ENCODE peak calls at places on chromosome 20, in nine cellular contexts. One of them, this sample, is unnamed.

GRCh38 chr20:62052842-62053464 is 12.7 kb downstream of the TAF4 start:
- DNase-seq in aorta: peak; percentile 59
- DNase-seq in IMR-90: no peak
- DNase-seq in left lung: no peak
- DNase-seq in cardiac muscle cell: no peak
- DNase-seq in adrenal gland: peak; percentile 10
- DNase-seq in ascending aorta: peak; percentile 47
- DNase-seq in left ventricle myocardium inferior: no peak
- DNase-seq in SK-N-SH: no peak
- DNase-seq in this sample: no peak

GRCh38 chr20:50013976-50014375 is 31.2 kb downstream of the SNAI1 start:
- DNase-seq in aorta: no peak
- DNase-seq in cardiac muscle cell: no peak
- DNase-seq in adrenal gland: no peak
- DNase-seq in left lung: no peak
- DNase-seq in IMR-90: no peak
- DNase-seq in SK-N-SH: no peak
- DNase-seq in left ventricle myocardium inferior: no peak
- DNase-seq in ascending aorta: no peak
- DNase-seq in this sample: no peak

GRCh38 chr20:44111712-44112335 is 75.2 kb downstream of the JPH2 start:
- DNase-seq in SK-N-SH: no peak
- DNase-seq in left lung: no peak
- DNase-seq in left ventricle myocardium inferior: no peak
- DNase-seq in adrenal gland: no peak
- DNase-seq in ascending aorta: peak; percentile 66
- DNase-seq in aorta: peak; percentile 79
- DNase-seq in IMR-90: peak; percentile 7
- DNase-seq in cardiac muscle cell: no peak
- DNase-seq in this sample: no peak

GRCh38 chr20:3590164-3590563 is 73.0 kb downstream of the GFRA4 start:
- DNase-seq in left lung: no peak
- DNase-seq in left ventricle myocardium inferior: no peak
- DNase-seq in aorta: no peak
- DNase-seq in ascending aorta: no peak
- DNase-seq in IMR-90: no peak
- DNase-seq in adrenal gland: no peak
- DNase-seq in SK-N-SH: no peak
- DNase-seq in cardiac muscle cell: no peak
- DNase-seq in this sample: no peak

GRCh38 chr20:62272200-62272599 is 30.6 kb upstream of the ADRM1 start:
- DNase-seq in left lung: no peak
- DNase-seq in aorta: no peak
- DNase-seq in IMR-90: no peak
- DNase-seq in cardiac muscle cell: no peak
- DNase-seq in left ventricle myocardium inferior: no peak
- DNase-seq in adrenal gland: no peak
- DNase-seq in ascending aorta: no peak
- DNase-seq in SK-N-SH: no peak
- DNase-seq in this sample: no peak

GRCh38 chr20:46757754-46758678 is 48.6 kb downstream of the SLC2A10 start:
- DNase-seq in ascending aorta: no peak
- DNase-seq in left ventricle myocardium inferior: peak; percentile 30
- DNase-seq in adrenal gland: peak; percentile 39
- DNase-seq in IMR-90: peak; percentile 60
- DNase-seq in left lung: no peak
- DNase-seq in aorta: peak; percentile 85
- DNase-seq in SK-N-SH: peak; percentile 76
- DNase-seq in cardiac muscle cell: peak; percentile 71
- DNase-seq in this sample: no peak

GRCh38 chr20:62614961-62615680 is 27.2 kb upstream of the SLCO4A1 start:
- DNase-seq in left ventricle myocardium inferior: no peak
- DNase-seq in left lung: peak; percentile 43
- DNase-seq in cardiac muscle cell: no peak
- DNase-seq in aorta: no peak
- DNase-seq in IMR-90: no peak
- DNase-seq in SK-N-SH: no peak
- DNase-seq in adrenal gland: no peak
- DNase-seq in ascending aorta: no peak
- DNase-seq in this sample: no peak

GRCh38 chr20:33649201-33649631 is 12.9 kb upstream of the C20orf144 start:
- DNase-seq in left ventricle myocardium inferior: peak; percentile 68
- DNase-seq in left lung: peak; percentile 84
- DNase-seq in SK-N-SH: peak; percentile 87
- DNase-seq in aorta: no peak
- DNase-seq in IMR-90: no peak
- DNase-seq in ascending aorta: no peak
- DNase-seq in cardiac muscle cell: no peak
- DNase-seq in adrenal gland: no peak
- DNase-seq in this sample: no peak

GRCh38 chr20:42152570-42152969 is 534.4 kb upstream of the CHD6 start:
- DNase-seq in left lung: no peak
- DNase-seq in ascending aorta: no peak
- DNase-seq in adrenal gland: no peak
- DNase-seq in cardiac muscle cell: no peak
- DNase-seq in aorta: no peak
- DNase-seq in SK-N-SH: no peak
- DNase-seq in left ventricle myocardium inferior: no peak
- DNase-seq in IMR-90: no peak
- DNase-seq in this sample: no peak

GRCh38 chr20:18019068-18019467 is 38.6 kb downstream of the OVOL2 start:
- DNase-seq in ascending aorta: no peak
- DNase-seq in SK-N-SH: peak; percentile 41
- DNase-seq in left ventricle myocardium inferior: no peak
- DNase-seq in left lung: no peak
- DNase-seq in IMR-90: peak; percentile 4
- DNase-seq in aorta: no peak
- DNase-seq in cardiac muscle cell: no peak
- DNase-seq in adrenal gland: no peak
- DNase-seq in this sample: no peak

GRCh38 chr20:64080813-64081619 is 1.1 kb downstream of the OPRL1 start:
- DNase-seq in IMR-90: no peak
- DNase-seq in cardiac muscle cell: no peak
- DNase-seq in aorta: no peak
- DNase-seq in left ventricle myocardium inferior: no peak
- DNase-seq in adrenal gland: no peak
- DNase-seq in left lung: peak; percentile 75
- DNase-seq in SK-N-SH: no peak
- DNase-seq in ascending aorta: no peak
- DNase-seq in this sample: no peak

GRCh38 chr20:62702886-62703852 is 5.5 kb upstream of the NTSR1 start:
- DNase-seq in aorta: no peak
- DNase-seq in cardiac muscle cell: no peak
- DNase-seq in ascending aorta: no peak
- DNase-seq in left lung: peak; percentile 45
- DNase-seq in IMR-90: peak; percentile 94
- DNase-seq in SK-N-SH: no peak
- DNase-seq in adrenal gland: peak; percentile 85
- DNase-seq in left ventricle myocardium inferior: no peak
- DNase-seq in this sample: no peak

GRCh38 chr20:46270977-46271744 is 37.1 kb downstream of the CDH22 start:
- DNase-seq in IMR-90: no peak
- DNase-seq in cardiac muscle cell: no peak
- DNase-seq in adrenal gland: no peak
- DNase-seq in left lung: no peak
- DNase-seq in left ventricle myocardium inferior: no peak
- DNase-seq in ascending aorta: no peak
- DNase-seq in SK-N-SH: no peak
- DNase-seq in aorta: no peak
- DNase-seq in this sample: no peak

GRCh38 chr20:41142914-41143313 is 5.6 kb downstream of the PLCG1 start:
- DNase-seq in SK-N-SH: no peak
- DNase-seq in IMR-90: no peak
- DNase-seq in ascending aorta: no peak
- DNase-seq in cardiac muscle cell: no peak
- DNase-seq in adrenal gland: no peak
- DNase-seq in aorta: peak; percentile 56
- DNase-seq in left ventricle myocardium inferior: no peak
- DNase-seq in left lung: no peak
- DNase-seq in this sample: peak; percentile 47
- H3K4me1 ChIP-seq in SK-N-SH: peaks cover 9% of the 10 kb centered on the region
- H3K4me1 ChIP-seq in IMR-90: peaks cover 18% of the 10 kb centered on the region
- H3K4me1 ChIP-seq in ascending aorta: peaks cover 13% of the 10 kb centered on the region
- H3K4me1 ChIP-seq in cardiac muscle cell: peaks cover 39% of the 10 kb centered on the region
- H3K4me1 ChIP-seq in adrenal gland: peaks cover 77% of the 10 kb centered on the region
- H3K4me1 ChIP-seq in aorta: no peaks in the 10 kb centered on the region
- H3K4me1 ChIP-seq in left ventricle myocardium inferior: peaks cover 100% of the 10 kb centered on the region
- H3K4me1 ChIP-seq in left lung: peaks cover 98% of the 10 kb centered on the region
- H3K4me1 ChIP-seq in this sample: peaks cover 82% of the 10 kb centered on the region

DNA sequence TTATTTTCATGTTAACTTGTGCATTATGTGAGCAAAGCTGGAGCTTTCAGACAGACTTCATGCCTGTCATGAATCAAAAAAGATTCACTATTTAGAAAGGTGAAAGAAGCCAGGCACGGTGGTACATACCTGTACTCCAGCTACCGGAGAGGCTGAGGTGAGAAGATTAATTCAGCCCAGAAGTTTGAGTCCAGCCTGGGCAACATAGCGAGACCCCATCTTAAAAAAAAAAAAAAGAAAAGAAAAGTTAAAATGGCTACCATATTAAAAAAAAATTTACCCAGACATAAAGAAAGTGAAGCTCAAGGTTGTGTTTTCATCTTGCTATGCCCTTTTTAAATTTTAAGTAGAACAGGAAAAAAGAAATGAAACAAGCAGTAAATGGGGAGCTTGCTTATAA is 889 bp downstream of the CASS4 start:
- DNase-seq in SK-N-SH: no peak
- DNase-seq in left ventricle myocardium inferior: no peak
- DNase-seq in IMR-90: no peak
- DNase-seq in left lung: no peak
- DNase-seq in adrenal gland: no peak
- DNase-seq in ascending aorta: no peak
- DNase-seq in aorta: no peak
- DNase-seq in cardiac muscle cell: no peak
- DNase-seq in this sample: no peak
- H3K4me3 ChIP-seq in SK-N-SH: no peak overlapping the region
- H3K4me3 ChIP-seq in left ventricle myocardium inferior: peak overlapping the region; percentile 43
- H3K4me3 ChIP-seq in IMR-90: peak overlapping the region; percentile 47
- H3K4me3 ChIP-seq in left lung: peak overlapping the region; percentile 10
- H3K4me3 ChIP-seq in adrenal gland: no peak overlapping the region
- H3K4me3 ChIP-seq in ascending aorta: peak overlapping the region; percentile 27
- H3K4me3 ChIP-seq in aorta: no peak overlapping the region
- H3K4me3 ChIP-seq in cardiac muscle cell: no peak overlapping the region
- H3K4me3 ChIP-seq in this sample: peak overlapping the region; percentile 54

DNA sequence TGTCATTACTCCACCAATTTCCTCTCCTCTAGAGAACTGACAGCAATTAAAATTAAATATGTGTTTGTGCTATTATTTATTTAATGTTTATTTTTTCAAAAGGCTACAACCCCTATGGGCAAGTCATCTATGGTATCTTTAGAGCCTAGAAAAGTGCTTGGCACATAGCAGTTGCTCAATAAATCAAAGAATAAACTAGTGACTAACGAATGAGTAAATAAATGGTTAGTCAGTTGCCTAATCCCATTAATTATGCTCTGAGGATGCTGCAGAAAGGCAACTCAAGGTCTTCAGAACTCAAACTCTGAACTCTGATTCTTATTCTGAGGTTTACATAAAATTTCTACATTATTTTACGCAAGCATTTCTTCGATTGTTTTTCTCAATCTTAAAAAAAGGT is 193.0 kb upstream of the TSHZ2 start:
- DNase-seq in left ventricle myocardium inferior: no peak
- DNase-seq in cardiac muscle cell: no peak
- DNase-seq in IMR-90: no peak
- DNase-seq in left lung: no peak
- DNase-seq in ascending aorta: no peak
- DNase-seq in SK-N-SH: no peak
- DNase-seq in aorta: no peak
- DNase-seq in adrenal gland: no peak
- DNase-seq in this sample: no peak
- H3K27ac ChIP-seq in left ventricle myocardium inferior: no peak overlapping the region
- H3K27ac ChIP-seq in cardiac muscle cell: no peak overlapping the region
- H3K27ac ChIP-seq in IMR-90: no peak overlapping the region
- H3K27ac ChIP-seq in left lung: no peak overlapping the region
- H3K27ac ChIP-seq in ascending aorta: no peak overlapping the region
- H3K27ac ChIP-seq in SK-N-SH: no peak overlapping the region
- H3K27ac ChIP-seq in aorta: no peak overlapping the region
- H3K27ac ChIP-seq in adrenal gland: no peak overlapping the region
- H3K27ac ChIP-seq in this sample: no peak overlapping the region

GRCh38 chr20:12594410-12595130 is 414.2 kb upstream of the SPTLC3 start:
- DNase-seq in left lung: no peak
- DNase-seq in aorta: no peak
- DNase-seq in ascending aorta: no peak
- DNase-seq in adrenal gland: no peak
- DNase-seq in cardiac muscle cell: peak; percentile 52
- DNase-seq in SK-N-SH: peak; percentile 7
- DNase-seq in left ventricle myocardium inferior: no peak
- DNase-seq in IMR-90: no peak
- DNase-seq in this sample: no peak

GRCh38 chr20:12596863-12597262 is 411.9 kb upstream of the SPTLC3 start:
- DNase-seq in IMR-90: no peak
- DNase-seq in aorta: no peak
- DNase-seq in left lung: no peak
- DNase-seq in left ventricle myocardium inferior: no peak
- DNase-seq in SK-N-SH: no peak
- DNase-seq in cardiac muscle cell: no peak
- DNase-seq in ascending aorta: no peak
- DNase-seq in adrenal gland: no peak
- DNase-seq in this sample: no peak

GRCh38 chr20:12598894-12599293 is 409.9 kb upstream of the SPTLC3 start:
- DNase-seq in SK-N-SH: no peak
- DNase-seq in aorta: no peak
- DNase-seq in IMR-90: no peak
- DNase-seq in adrenal gland: no peak
- DNase-seq in left ventricle myocardium inferior: no peak
- DNase-seq in left lung: no peak
- DNase-seq in ascending aorta: no peak
- DNase-seq in cardiac muscle cell: no peak
- DNase-seq in this sample: no peak

GRCh38 chr20:12595841-12596240 is 412.9 kb upstream of the SPTLC3 start:
- DNase-seq in aorta: no peak
- DNase-seq in ascending aorta: no peak
- DNase-seq in adrenal gland: no peak
- DNase-seq in cardiac muscle cell: no peak
- DNase-seq in IMR-90: no peak
- DNase-seq in SK-N-SH: no peak
- DNase-seq in left lung: no peak
- DNase-seq in left ventricle myocardium inferior: no peak
- DNase-seq in this sample: no peak

GRCh38 chr20:12597491-12597890 is 411.3 kb upstream of the SPTLC3 start:
- DNase-seq in ascending aorta: no peak
- DNase-seq in IMR-90: no peak
- DNase-seq in left lung: no peak
- DNase-seq in adrenal gland: no peak
- DNase-seq in aorta: no peak
- DNase-seq in SK-N-SH: no peak
- DNase-seq in left ventricle myocardium inferior: no peak
- DNase-seq in cardiac muscle cell: no peak
- DNase-seq in this sample: no peak
- H3K4me1 ChIP-seq in ascending aorta: no peaks in the 10 kb centered on the region
- H3K4me1 ChIP-seq in IMR-90: no peaks in the 10 kb centered on the region
- H3K4me1 ChIP-seq in left lung: no peaks in the 10 kb centered on the region
- H3K4me1 ChIP-seq in adrenal gland: no peaks in the 10 kb centered on the region
- H3K4me1 ChIP-seq in aorta: no peaks in the 10 kb centered on the region
- H3K4me1 ChIP-seq in SK-N-SH: no peaks in the 10 kb centered on the region
- H3K4me1 ChIP-seq in left ventricle myocardium inferior: no peaks in the 10 kb centered on the region
- H3K4me1 ChIP-seq in cardiac muscle cell: no peaks in the 10 kb centered on the region
- H3K4me1 ChIP-seq in this sample: no peaks in the 10 kb centered on the region

This sample was measured in effector memory CD4-positive, alpha-beta T cell.